ENCODE peak calls at places on chromosome 5, in four cellular contexts. V is HCT116, X is K562, C is HepG2. G is an unnamed sample.

GRCh38 chr5:145811834-145812625 is 23.1 kb downstream of the PRELID2 start:
- DNase-seq in C (peak; percentile 6), V (no peak), X (no peak), G (no peak)

GRCh38 chr5:175027390-175027789 is 303.0 kb downstream of the MSX2 start:
- DNase-seq in C (no peak), X (no peak), V (no peak), G (no peak)

GRCh38 chr5:73215525-73215890 is 42.5 kb downstream of the TMEM174 start:
- DNase-seq in C (no peak), X (no peak), V (no peak), G (no peak)

GRCh38 chr5:132008961-132009680 is 2.3 kb downstream of the ACSL6 start:
- DNase-seq in C (no peak), X (peak; percentile 69), V (no peak), G (no peak)

GRCh38 chr5:129496410-129496809 is 36.3 kb downstream of the ADAMTS19 start:
- DNase-seq in X (no peak), V (no peak), C (no peak), G (no peak)

GRCh38 chr5:137621861-137622823 is 113.7 kb downstream of the KLHL3 start:
- DNase-seq in C (no peak), X (no peak), V (no peak), G (no peak)

GRCh38 chr5:42547146-42547545 is 123.9 kb downstream of the GHR start:
- DNase-seq in C (no peak), V (no peak), X (no peak), G (no peak)

GRCh38 chr5:53779541-53779981 is 219.1 kb downstream of the NDUFS4 start:
- DNase-seq in X (no peak), V (no peak), C (no peak), G (no peak)

GRCh38 chr5:37774912-37775483 is 64.8 kb downstream of the GDNF start:
- DNase-seq in C (peak; percentile 13), X (peak; percentile 43), V (peak; percentile 36), G (no peak)

GRCh38 chr5:125776656-125777055 is 646.6 kb upstream of the GRAMD2B start:
- DNase-seq in X (no peak), V (no peak), C (no peak), G (no peak)

GRCh38 chr5:59887274-59887673 is 6.3 kb downstream of the PDE4D start:
- DNase-seq in X (no peak), C (no peak), V (no peak), G (no peak)

GRCh38 chr5:41869150-41869738 is 981 bp downstream of the OXCT1 start:
- DNase-seq in V (no peak), C (no peak), X (peak; percentile 29), G (no peak)

GRCh38 chr5:138752951-138753793 is at the start of gene CTNNA1:
- DNase-seq in C (peak; percentile 62), V (peak; percentile 71), X (peak; percentile 93), G (no peak)

GRCh38 chr5:119355636-119356383 is at the start of gene TNFAIP8:
- DNase-seq in V (no peak), X (no peak), C (peak; percentile 5), G (no peak)

GRCh38 chr5:180908400-180908799 is 9.4 kb downstream of the BTNL8 start:
- DNase-seq in C (no peak), V (no peak), X (no peak), G (no peak)

GRCh38 chr5:113179156-113179555 is 202.6 kb downstream of the DCP2 start:
- DNase-seq in C (no peak), X (no peak), V (no peak), G (no peak)

GRCh38 chr5:170481839-170482238 is 22.0 kb upstream of the KCNIP1 start:
- DNase-seq in C (no peak), X (no peak), V (no peak), G (no peak)

GRCh38 chr5:155727512-155728145 is 599.3 kb upstream of the SGCD start:
- DNase-seq in X (no peak), V (no peak), C (no peak), G (no peak)

GRCh38 chr5:142806769-142807377 is 36.7 kb downstream of the ARHGAP26 start:
- DNase-seq in X (no peak), V (no peak), C (peak; percentile 41), G (no peak)

GRCh38 chr5:32173394-32174010 is 617 bp downstream of the GOLPH3 start:
- DNase-seq in V (no peak), X (peak; percentile 43), C (peak; percentile 33), G (no peak)

GRCh38 chr5:59317023-59317771 is 576.3 kb downstream of the PDE4D start:
- DNase-seq in C (no peak), V (no peak), X (no peak), G (no peak)

GRCh38 chr5:180898621-180899246 is at the start of gene BTNL8:
- DNase-seq in V (no peak), X (no peak), C (no peak), G (no peak)

GRCh38 chr5:125227333-125228075 is 481.1 kb upstream of the ZNF608 start:
- DNase-seq in V (peak; percentile 15), X (no peak), C (no peak), G (no peak)

GRCh38 chr5:87069974-87070608 is 197.6 kb upstream of the RASA1 start:
- DNase-seq in X (no peak), C (no peak), V (peak; percentile 21), G (peak; percentile 30)

GRCh38 chr5:120297621-120298020 is 166.5 kb upstream of the PRR16 start:
- DNase-seq in C (no peak), V (no peak), X (no peak), G (no peak)

GRCh38 chr5:59042201-59042600 is 459.3 kb downstream of the RAB3C start:
- DNase-seq in C (no peak), X (no peak), V (no peak), G (no peak)

GRCh38 chr5:56814361-56814962 is 887 bp upstream of the MAP3K1 start:
- DNase-seq in V (no peak), C (peak; percentile 28), X (no peak), G (no peak)

GRCh38 chr5:140800816-140801493 is at the start of gene PCDHA3:
- DNase-seq in X (no peak), V (no peak), C (peak; percentile 9), G (no peak)

GRCh38 chr5:606526-607399 is 5.4 kb upstream of the CEP72 start:
- DNase-seq in V (no peak), X (no peak), C (no peak), G (no peak)

GRCh38 chr5:606061-606460 is 6.1 kb upstream of the CEP72 start:
- DNase-seq in V (no peak), X (no peak), C (no peak), G (no peak)

GRCh38 chr5:609088-609370 is 3.1 kb upstream of the CEP72 start:
- DNase-seq in V (no peak), X (no peak), C (no peak), G (no peak)

GRCh38 chr5:608286-609087 is 3.7 kb upstream of the CEP72 start:
- DNase-seq in C (no peak), X (no peak), V (no peak), G (no peak)

GRCh38 chr5:607541-608285 is 4.4 kb upstream of the CEP72 start:
- DNase-seq in X (no peak), V (no peak), C (no peak), G (no peak)
- H3K27ac ChIP-seq in X (no peak overlapping the region), V (no peak overlapping the region), C (no peak overlapping the region), G (no peak overlapping the region)

GRCh38 chr5:17229308-17229707 is 11.9 kb downstream of the BASP1 start:
- DNase-seq in X (no peak), V (no peak), C (no peak), G (no peak)
- TF ChIP-seq POLR2AphosphoS5 in X (no peak), V (no peak), C (no peak), G (no peak)

GRCh38 chr5:39898731-39899130 is 474.0 kb upstream of the DAB2 start:
- DNase-seq in C (no peak), V (no peak), X (no peak), G (no peak)
- TF ChIP-seq TCF7L2 in C (no peak), V (no peak), X (no peak), G (no peak)

DNA sequence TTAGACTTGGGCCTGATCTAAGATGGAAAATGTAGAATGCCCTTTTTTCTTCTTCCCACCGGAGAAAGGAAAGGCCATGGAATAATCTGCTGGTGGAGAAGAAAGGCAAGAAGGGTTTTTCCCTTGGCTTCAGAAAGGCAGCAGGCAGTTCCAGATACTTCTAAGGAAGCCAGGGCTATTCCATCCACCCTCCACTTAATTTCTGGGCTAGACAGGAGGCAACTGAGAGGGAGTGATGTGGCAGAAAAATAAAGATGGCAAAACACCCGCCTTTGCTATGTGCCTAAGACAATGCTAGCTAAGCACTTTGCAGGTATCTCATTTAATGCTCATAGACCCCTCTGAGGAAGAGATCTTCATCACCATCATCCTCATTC is 9.9 kb downstream of the MYOZ3 start:
- DNase-seq in C (no peak), V (no peak), X (no peak), G (no peak)
- H3K27ac ChIP-seq in C (no peak overlapping the region), V (no peak overlapping the region), X (no peak overlapping the region), G (no peak overlapping the region)

GRCh38 chr5:115602585-115603125 is 376 bp upstream of the TICAM2 start:
- DNase-seq in C (no peak), X (no peak), V (no peak), G (no peak)

GRCh38 chr5:115601709-115602584 is at the start of gene TICAM2:
- DNase-seq in X (peak; percentile 48), V (no peak), C (no peak), G (no peak)

GRCh38 chr5:115599924-115600323 is 2.4 kb downstream of the TICAM2 start:
- DNase-seq in V (no peak), X (no peak), C (no peak), G (no peak)

GRCh38 chr5:115599502-115599901 is 2.8 kb downstream of the TICAM2 start:
- DNase-seq in C (no peak), V (no peak), X (no peak), G (no peak)

DNA sequence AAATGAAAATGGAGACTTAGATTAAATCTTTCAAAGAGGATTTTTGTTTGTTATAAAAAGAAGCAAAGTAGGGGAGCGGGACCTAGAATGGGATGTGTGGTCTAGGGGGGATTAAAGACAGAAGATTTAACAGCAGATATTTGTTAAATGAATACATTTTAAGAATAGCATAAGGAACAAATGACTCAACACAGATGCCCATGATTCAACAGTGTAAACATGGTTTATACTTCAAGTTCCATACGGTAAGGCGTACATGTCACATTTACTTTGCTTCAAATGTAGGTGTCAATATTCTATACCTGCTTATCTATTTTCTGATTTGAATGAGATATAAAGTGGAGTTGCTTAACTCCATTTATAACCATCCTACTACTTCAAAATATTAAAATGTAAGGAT is 1.5 kb downstream of the TICAM2 start:
- DNase-seq in C (no peak), V (no peak), X (no peak), G (no peak)
- TF ChIP-seq POLR2AphosphoS5 in C (no peak), V (no peak), X (no peak), G (no peak)